ENCODE peak calls at places on chromosomes 12 and 14, in eight cellular contexts. One of them, this sample, is unnamed.

GRCh38 chr12:12428961-12429657 is 72.2 kb downstream of the BORCS5 start:
- DNase-seq in SHP77: no peak
- DNase-seq in DMS 273 treated with DMSO at 0.1 percent for 48 hours: no peak
- DNase-seq in fibroblast of the conjunctiva: no peak
- DNase-seq in uterus: no peak
- DNase-seq in NCI-H1694 treated with DMSO at 0.1 percent for 48 hours: no peak
- DNase-seq in T-helper 9 cell: no peak
- DNase-seq in erythroblast: no peak
- DNase-seq in this sample: no peak

GRCh38 chr12:90622431-90622830 is 332.5 kb downstream of the CCER1 start:
- DNase-seq in fibroblast of the conjunctiva: no peak
- DNase-seq in SHP77: no peak
- DNase-seq in DMS 273 treated with DMSO at 0.1 percent for 48 hours: no peak
- DNase-seq in T-helper 9 cell: no peak
- DNase-seq in erythroblast: no peak
- DNase-seq in uterus: no peak
- DNase-seq in NCI-H1694 treated with DMSO at 0.1 percent for 48 hours: no peak
- DNase-seq in this sample: peak; percentile 7

GRCh38 chr12:67630373-67631088 is 18.0 kb upstream of the DYRK2 start:
- DNase-seq in erythroblast: no peak
- DNase-seq in T-helper 9 cell: peak; percentile 85
- DNase-seq in NCI-H1694 treated with DMSO at 0.1 percent for 48 hours: no peak
- DNase-seq in fibroblast of the conjunctiva: no peak
- DNase-seq in SHP77: no peak
- DNase-seq in uterus: no peak
- DNase-seq in DMS 273 treated with DMSO at 0.1 percent for 48 hours: no peak
- DNase-seq in this sample: peak; percentile 88

GRCh38 chr12:64184216-64184615 is 37.9 kb downstream of the KICS2 start:
- DNase-seq in SHP77: no peak
- DNase-seq in erythroblast: no peak
- DNase-seq in fibroblast of the conjunctiva: no peak
- DNase-seq in uterus: no peak
- DNase-seq in T-helper 9 cell: no peak
- DNase-seq in DMS 273 treated with DMSO at 0.1 percent for 48 hours: no peak
- DNase-seq in NCI-H1694 treated with DMSO at 0.1 percent for 48 hours: no peak
- DNase-seq in this sample: no peak

GRCh38 chr14:37590096-37590809 is 4.8 kb downstream of the FOXA1 start:
- DNase-seq in SHP77: peak; percentile 46
- DNase-seq in fibroblast of the conjunctiva: no peak
- DNase-seq in NCI-H1694 treated with DMSO at 0.1 percent for 48 hours: no peak
- DNase-seq in DMS 273 treated with DMSO at 0.1 percent for 48 hours: no peak
- DNase-seq in T-helper 9 cell: no peak
- DNase-seq in uterus: no peak
- DNase-seq in erythroblast: no peak
- DNase-seq in this sample: peak; percentile 33

GRCh38 chr14:53375573-53375972 is 222.4 kb upstream of the DDHD1 start:
- DNase-seq in erythroblast: no peak
- DNase-seq in uterus: no peak
- DNase-seq in NCI-H1694 treated with DMSO at 0.1 percent for 48 hours: no peak
- DNase-seq in fibroblast of the conjunctiva: no peak
- DNase-seq in SHP77: no peak
- DNase-seq in T-helper 9 cell: no peak
- DNase-seq in DMS 273 treated with DMSO at 0.1 percent for 48 hours: no peak
- DNase-seq in this sample: no peak

GRCh38 chr14:60878536-60878935 is 102.3 kb downstream of the TRMT5 start:
- DNase-seq in T-helper 9 cell: no peak
- DNase-seq in SHP77: no peak
- DNase-seq in fibroblast of the conjunctiva: peak; percentile 82
- DNase-seq in erythroblast: no peak
- DNase-seq in uterus: no peak
- DNase-seq in DMS 273 treated with DMSO at 0.1 percent for 48 hours: no peak
- DNase-seq in NCI-H1694 treated with DMSO at 0.1 percent for 48 hours: no peak
- DNase-seq in this sample: no peak

GRCh38 chr12:104181313-104181712 is 34.3 kb upstream of the TXNRD1 start:
- DNase-seq in uterus: no peak
- DNase-seq in erythroblast: no peak
- DNase-seq in T-helper 9 cell: no peak
- DNase-seq in NCI-H1694 treated with DMSO at 0.1 percent for 48 hours: no peak
- DNase-seq in DMS 273 treated with DMSO at 0.1 percent for 48 hours: no peak
- DNase-seq in SHP77: no peak
- DNase-seq in fibroblast of the conjunctiva: no peak
- DNase-seq in this sample: no peak

GRCh38 chr12:52390739-52391617 is 5.5 kb upstream of the KRT84 start:
- DNase-seq in erythroblast: no peak
- DNase-seq in NCI-H1694 treated with DMSO at 0.1 percent for 48 hours: peak; percentile 53
- DNase-seq in DMS 273 treated with DMSO at 0.1 percent for 48 hours: no peak
- DNase-seq in T-helper 9 cell: no peak
- DNase-seq in fibroblast of the conjunctiva: no peak
- DNase-seq in SHP77: no peak
- DNase-seq in uterus: no peak
- DNase-seq in this sample: peak; percentile 5

GRCh38 chr12:20950248-20950647 is 139.7 kb downstream of the SLCO1B3 start:
- DNase-seq in erythroblast: peak; percentile 11
- DNase-seq in DMS 273 treated with DMSO at 0.1 percent for 48 hours: no peak
- DNase-seq in uterus: no peak
- DNase-seq in T-helper 9 cell: no peak
- DNase-seq in NCI-H1694 treated with DMSO at 0.1 percent for 48 hours: peak; percentile 46
- DNase-seq in fibroblast of the conjunctiva: no peak
- DNase-seq in SHP77: no peak
- DNase-seq in this sample: peak; percentile 65

GRCh38 chr14:69610859-69611263 is 535 bp upstream of the SUSD6 start:
- DNase-seq in erythroblast: peak; percentile 66
- DNase-seq in DMS 273 treated with DMSO at 0.1 percent for 48 hours: no peak
- DNase-seq in uterus: no peak
- DNase-seq in fibroblast of the conjunctiva: no peak
- DNase-seq in NCI-H1694 treated with DMSO at 0.1 percent for 48 hours: no peak
- DNase-seq in T-helper 9 cell: no peak
- DNase-seq in SHP77: peak; percentile 29
- DNase-seq in this sample: peak; percentile 69

GRCh38 chr14:35201066-35201465 is 78.7 kb downstream of the PRORP start:
- DNase-seq in erythroblast: no peak
- DNase-seq in T-helper 9 cell: no peak
- DNase-seq in fibroblast of the conjunctiva: no peak
- DNase-seq in SHP77: no peak
- DNase-seq in NCI-H1694 treated with DMSO at 0.1 percent for 48 hours: no peak
- DNase-seq in uterus: no peak
- DNase-seq in DMS 273 treated with DMSO at 0.1 percent for 48 hours: no peak
- DNase-seq in this sample: no peak

GRCh38 chr14:89444536-89445125 is 27.6 kb upstream of the FOXN3 start:
- DNase-seq in fibroblast of the conjunctiva: no peak
- DNase-seq in uterus: no peak
- DNase-seq in SHP77: no peak
- DNase-seq in erythroblast: no peak
- DNase-seq in NCI-H1694 treated with DMSO at 0.1 percent for 48 hours: no peak
- DNase-seq in DMS 273 treated with DMSO at 0.1 percent for 48 hours: no peak
- DNase-seq in T-helper 9 cell: no peak
- DNase-seq in this sample: no peak

GRCh38 chr12:86647800-86648199 is 391.6 kb upstream of the MGAT4C start:
- DNase-seq in NCI-H1694 treated with DMSO at 0.1 percent for 48 hours: no peak
- DNase-seq in T-helper 9 cell: no peak
- DNase-seq in DMS 273 treated with DMSO at 0.1 percent for 48 hours: no peak
- DNase-seq in erythroblast: no peak
- DNase-seq in SHP77: no peak
- DNase-seq in fibroblast of the conjunctiva: no peak
- DNase-seq in uterus: no peak
- DNase-seq in this sample: no peak

GRCh38 chr14:71536015-71536535 is 396.2 kb upstream of the RGS6 start:
- DNase-seq in fibroblast of the conjunctiva: no peak
- DNase-seq in SHP77: no peak
- DNase-seq in erythroblast: no peak
- DNase-seq in NCI-H1694 treated with DMSO at 0.1 percent for 48 hours: no peak
- DNase-seq in uterus: no peak
- DNase-seq in T-helper 9 cell: no peak
- DNase-seq in DMS 273 treated with DMSO at 0.1 percent for 48 hours: no peak
- DNase-seq in this sample: no peak

GRCh38 chr14:80215756-80216581 is 4.7 kb upstream of the DIO2 start:
- DNase-seq in T-helper 9 cell: no peak
- DNase-seq in NCI-H1694 treated with DMSO at 0.1 percent for 48 hours: no peak
- DNase-seq in SHP77: no peak
- DNase-seq in erythroblast: no peak
- DNase-seq in uterus: no peak
- DNase-seq in fibroblast of the conjunctiva: no peak
- DNase-seq in DMS 273 treated with DMSO at 0.1 percent for 48 hours: no peak
- DNase-seq in this sample: no peak

GRCh38 chr14:100333867-100334266 is 10.7 kb downstream of the SLC25A47 start:
- DNase-seq in fibroblast of the conjunctiva: no peak
- DNase-seq in uterus: no peak
- DNase-seq in DMS 273 treated with DMSO at 0.1 percent for 48 hours: no peak
- DNase-seq in erythroblast: no peak
- DNase-seq in SHP77: no peak
- DNase-seq in NCI-H1694 treated with DMSO at 0.1 percent for 48 hours: no peak
- DNase-seq in T-helper 9 cell: no peak
- DNase-seq in this sample: no peak

GRCh38 chr12:68317047-68317667 is 15.0 kb downstream of the MDM1 start:
- DNase-seq in fibroblast of the conjunctiva: peak; percentile 53
- DNase-seq in uterus: peak; percentile 20
- DNase-seq in DMS 273 treated with DMSO at 0.1 percent for 48 hours: no peak
- DNase-seq in SHP77: peak; percentile 32
- DNase-seq in NCI-H1694 treated with DMSO at 0.1 percent for 48 hours: peak; percentile 34
- DNase-seq in erythroblast: peak; percentile 65
- DNase-seq in T-helper 9 cell: peak; percentile 30
- DNase-seq in this sample: peak; percentile 79

This sample was measured in OCI-M1.